ENCODE peak calls at places on chromosomes 6 and 20, in five cellular contexts. E is psoas muscle, R is fibroblast of lung, Z is esophagus squamous epithelium, J is K562. U is an unnamed sample. For H3K9me3 and H3K4me1, the result is how much of the 10 kb centered on the place peaks cover.

GRCh38 chr6:3848925-3849605 is at the start of gene FAM50B:
- DNase-seq in E (peak), R (peak), Z (peak), J (peak), U (no peak)

GRCh38 chr20:23187759-23188158 is 101.6 kb upstream of the CD93 start:
- DNase-seq in E (no peak), R (no peak), Z (no peak), J (no peak), U (no peak)

GRCh38 chr6:107209406-107209939 is 94.2 kb upstream of the BEND3 start:
- DNase-seq in E (no peak), R (no peak), Z (no peak), J (no peak), U (peak)

GRCh38 chr6:39387785-39388184 is 65.3 kb upstream of the KCNK16 start:
- DNase-seq in E (no peak), R (no peak), Z (no peak), J (no peak), U (no peak)

GRCh38 chr6:45514454-45514853 is 136.7 kb upstream of the SUPT3H start:
- DNase-seq in E (no peak), R (no peak), Z (no peak), J (peak), U (no peak)

GRCh38 chr6:80468398-80468797 is 361.9 kb downstream of the BCKDHB start:
- DNase-seq in E (no peak), R (no peak), Z (no peak), J (no peak), U (no peak)

GRCh38 chr6:145539831-145540230 is 195.5 kb downstream of the EPM2A start:
- DNase-seq in E (no peak), R (peak), Z (no peak), J (no peak), U (no peak)

GRCh38 chr6:150894935-150895686 is 29.6 kb downstream of the MTHFD1L start:
- DNase-seq in E (no peak), R (peak), Z (no peak), J (peak), U (no peak)

GRCh38 chr6:117329926-117330325 is 64.6 kb downstream of the VGLL2 start:
- DNase-seq in E (no peak), R (no peak), Z (no peak), J (no peak), U (no peak)

GRCh38 chr6:168546173-168546572 is 105.2 kb downstream of the SMOC2 start:
- DNase-seq in E (peak), R (no peak), Z (no peak), J (no peak), U (no peak)

GRCh38 chr6:168542301-168542700 is 101.3 kb downstream of the SMOC2 start:
- DNase-seq in E (no peak), R (no peak), Z (no peak), J (no peak), U (no peak)

GRCh38 chr6:168546730-168547129 is 105.7 kb downstream of the SMOC2 start:
- DNase-seq in E (no peak), R (no peak), Z (no peak), J (no peak), U (no peak)

GRCh38 chr6:168541307-168541706 is 100.3 kb downstream of the SMOC2 start:
- DNase-seq in E (no peak), R (no peak), Z (no peak), J (no peak), U (no peak)

GRCh38 chr6:168545428-168545827 is 104.4 kb downstream of the SMOC2 start:
- DNase-seq in E (no peak), R (no peak), Z (no peak), J (no peak), U (no peak)
- H3K9me3 ChIP-seq in E (under half), R (under half), Z (under half), J (under half), U (under half)

DNA sequence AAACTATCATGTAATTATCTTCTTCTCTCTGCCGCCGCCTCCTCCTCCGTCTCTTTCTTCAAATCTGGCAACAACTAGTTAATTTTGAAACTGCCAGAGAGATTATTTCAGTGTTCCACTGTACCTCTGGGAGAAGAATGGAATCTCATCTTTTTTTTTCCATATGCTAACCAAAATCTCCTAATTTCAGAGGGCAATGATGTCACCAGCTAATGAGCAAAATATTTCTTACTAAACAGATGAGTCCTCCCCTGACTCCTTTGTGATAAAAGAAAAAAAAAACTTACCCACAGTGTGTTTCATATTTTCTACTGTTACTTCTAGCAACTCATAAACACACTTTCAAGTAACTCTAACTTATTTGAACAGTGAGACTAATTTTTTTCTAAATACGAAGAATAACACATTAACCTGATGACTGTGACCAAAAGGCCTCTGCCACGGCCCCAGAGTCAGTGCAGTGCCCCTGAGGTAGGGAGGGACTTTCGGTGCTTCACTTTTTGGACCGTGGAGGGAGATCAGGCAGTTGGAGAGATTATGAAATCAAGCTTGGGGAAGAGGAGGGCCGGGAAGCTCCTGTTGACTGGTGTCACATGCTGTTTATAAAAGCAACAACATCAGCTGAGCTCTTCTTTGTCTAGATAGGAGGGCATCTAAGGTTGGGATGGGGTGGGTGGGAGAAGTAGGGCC is 159.6 kb downstream of the SASH1 start:
- DNase-seq in E (peak), R (no peak), Z (no peak), J (no peak), U (no peak)
- H3K4me1 ChIP-seq in E (under half), R (under half), Z (under half), J (under half), U (under half)

GRCh38 chr6:31548423-31548873 is 1.0 kb downstream of the NFKBIL1 start:
- DNase-seq in E (no peak), R (no peak), Z (no peak), J (peak), U (no peak)
- H3K4me3 ChIP-seq in E (peak), R (no peak), Z (no peak), J (peak), U (peak)

GRCh38 chr6:1798965-1799325 is 189.2 kb downstream of the FOXC1 start:
- DNase-seq in E (no peak), R (no peak), Z (no peak), J (no peak), U (no peak)
- H3K9me3 ChIP-seq in E (under half), R (under half), Z (under half), J (under half), U (under half)

GRCh38 chr6:69390125-69390524 is 406.7 kb downstream of the LMBRD1 start:
- DNase-seq in E (no peak), R (no peak), Z (no peak), J (no peak), U (no peak)
- H3K4me1 ChIP-seq in E (under half), R (under half), Z (under half), J (under half), U (under half)